ENCODE peak calls at places on chromosomes 7 and 10, in ten cellular contexts. X, Q, U, N, L, S, P, A, K and O are unnamed samples.
A peak's percentile ranks its signal among the peaks of the same experiment; 100 is the strongest.

GRCh38 chr10:116597543-116597942 is 6.8 kb downstream of the PNLIPRP1 start:
- DNase-seq in K (no peak), X (no peak), U (no peak), N (no peak), L (no peak), P (no peak), A (no peak), Q (no peak), S (no peak), O (no peak)

GRCh38 chr10:17795807-17796596 is 13.1 kb upstream of the MRC1 start:
- DNase-seq in N (no peak), X (no peak), K (no peak), Q (no peak), A (no peak), L (no peak), S (no peak), U (no peak), P (no peak), O (no peak)

GRCh38 chr10:13715091-13715490 is 128.3 kb downstream of the PRPF18 start:
- DNase-seq in S (no peak), P (no peak), K (no peak), Q (no peak), X (no peak), L (no peak), N (no peak), A (no peak), U (no peak), O (no peak)

GRCh38 chr10:35638116-35638515 is 4.0 kb downstream of the FZD8 start:
- DNase-seq in L (no peak), U (no peak), K (no peak), N (no peak), P (no peak), A (no peak), X (no peak), Q (no peak), S (no peak), O (no peak)

GRCh38 chr7:129188372-129188891 is at the start of gene SMO:
- DNase-seq in Q (peak; percentile 36), S (no peak), K (no peak), P (peak; percentile 37), U (no peak), N (peak; percentile 74), L (peak; percentile 74), X (no peak), A (no peak), O (peak; percentile 79)

GRCh38 chr7:4769753-4770152 is 5.7 kb upstream of the AP5Z1 start:
- DNase-seq in Q (no peak), X (no peak), U (no peak), L (no peak), N (no peak), A (no peak), K (no peak), P (peak; percentile 39), S (no peak), O (no peak)

GRCh38 chr7:151251926-151252835 is 3.7 kb upstream of the SMARCD3 start:
- DNase-seq in Q (peak; percentile 74), P (peak; percentile 70), S (no peak), A (peak; percentile 49), X (no peak), K (no peak), N (no peak), U (no peak), L (peak; percentile 85), O (no peak)

GRCh38 chr7:16839646-16840045 is 34.8 kb upstream of the AGR2 start:
- DNase-seq in L (no peak), Q (no peak), U (no peak), K (no peak), A (no peak), N (no peak), P (no peak), S (no peak), X (no peak), O (no peak)

GRCh38 chr10:20768849-20769248 is 128.3 kb downstream of the NEBL start:
- DNase-seq in P (no peak), N (no peak), X (no peak), L (no peak), K (no peak), Q (no peak), A (no peak), U (no peak), S (no peak), O (no peak)
- TF ChIP-seq CTCF in P (no peak), N (peak; percentile 21), X (no peak), L (no peak), K (no peak), Q (peak; percentile 38), A (peak; percentile 20), U (peak; percentile 48), S (no peak), O (no peak)

GRCh38 chr7:116713500-116713899 is 41.5 kb downstream of the MET start:
- DNase-seq in Q (no peak), A (no peak), S (no peak), P (no peak), K (no peak), U (no peak), L (no peak), N (no peak), X (no peak), O (no peak)

GRCh38 chr7:116711790-116712189 is 39.8 kb downstream of the MET start:
- DNase-seq in P (no peak), S (no peak), A (no peak), Q (no peak), N (no peak), X (no peak), L (no peak), U (no peak), K (no peak), O (no peak)

GRCh38 chr7:116713918-116714317 is 41.9 kb downstream of the MET start:
- DNase-seq in L (no peak), X (no peak), A (no peak), N (no peak), S (no peak), P (no peak), U (no peak), K (peak; percentile 44), Q (no peak), O (no peak)

GRCh38 chr7:116717137-116717536 is 45.1 kb downstream of the MET start:
- DNase-seq in S (no peak), K (no peak), N (no peak), L (no peak), Q (no peak), U (no peak), X (no peak), P (no peak), A (no peak), O (no peak)

DNA sequence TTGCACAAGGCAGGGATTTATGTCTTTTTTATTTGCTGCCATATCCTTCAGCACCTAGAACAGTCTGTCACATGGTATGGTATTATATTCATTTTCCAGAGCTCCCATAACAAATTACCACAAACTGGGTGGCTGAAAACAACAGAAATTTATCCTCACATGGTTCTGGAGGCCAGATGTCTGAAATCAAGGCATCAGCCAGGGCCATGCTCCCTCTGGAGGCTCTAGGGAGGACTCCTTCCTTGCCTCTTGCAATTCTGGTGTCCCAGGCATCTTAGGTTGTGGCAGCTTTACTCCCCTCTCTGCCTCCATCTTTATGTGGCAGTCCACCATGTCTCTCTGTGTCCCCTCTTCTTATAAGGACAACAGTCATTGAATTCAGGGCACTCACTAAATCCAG is 43.1 kb downstream of the MET start:
- DNase-seq in U (no peak), A (no peak), S (no peak), Q (no peak), L (no peak), N (no peak), P (no peak), K (peak; percentile 75), X (no peak), O (no peak)
- TF ChIP-seq CTCF in U (peak; percentile 35), A (peak; percentile 29), S (no peak), Q (no peak), L (no peak), N (no peak), P (no peak), K (peak; percentile 64), X (no peak), O (no peak)

DNA sequence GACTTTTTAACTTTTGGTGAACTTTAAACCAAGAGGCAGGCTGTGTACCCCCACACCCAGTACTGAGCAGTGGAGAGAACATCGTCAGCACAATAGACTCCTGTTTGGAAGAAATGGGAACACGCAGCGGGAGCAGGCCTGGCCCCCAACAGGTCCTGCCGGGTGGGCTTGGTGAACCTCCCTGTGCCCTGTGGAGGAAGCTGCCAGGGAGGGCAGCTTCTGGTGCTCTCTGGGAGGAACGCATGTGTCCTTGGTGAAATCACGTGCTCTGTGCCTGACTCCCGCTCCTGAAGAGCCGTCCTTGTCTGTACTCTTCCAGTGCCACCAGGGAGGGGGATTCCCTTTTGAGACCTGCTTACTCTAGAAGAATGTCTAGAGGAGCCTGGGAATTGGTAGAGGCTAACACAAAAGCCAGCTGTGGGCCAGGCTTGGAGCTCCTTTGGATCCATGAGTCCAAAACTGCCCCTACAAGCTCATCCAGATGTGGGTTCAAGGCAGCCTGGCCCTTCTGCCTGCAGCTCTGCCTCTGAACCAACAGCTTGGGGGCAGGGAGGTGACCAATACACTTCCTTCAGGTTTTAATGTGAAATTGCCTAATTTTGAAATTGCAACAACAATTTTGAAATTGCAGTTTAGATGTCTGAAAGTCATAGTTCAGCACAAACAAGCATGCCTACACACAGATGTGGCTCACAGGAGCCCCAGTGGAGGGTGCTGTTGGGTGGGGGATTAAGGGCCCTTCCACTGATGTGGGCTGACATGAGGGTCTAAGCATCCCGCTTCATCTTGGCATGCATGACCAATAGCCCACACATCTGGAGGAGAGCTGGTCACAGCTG is 31.8 kb downstream of the CHAT start:
- DNase-seq in S (no peak), U (no peak), Q (no peak), K (no peak), A (no peak), P (peak; percentile 8), N (peak; percentile 53), X (no peak), L (peak; percentile 1), O (no peak)
- TF ChIP-seq CTCF in S (no peak), U (no peak), Q (no peak), K (no peak), A (no peak), P (no peak), N (no peak), X (no peak), L (no peak), O (no peak)

DNA sequence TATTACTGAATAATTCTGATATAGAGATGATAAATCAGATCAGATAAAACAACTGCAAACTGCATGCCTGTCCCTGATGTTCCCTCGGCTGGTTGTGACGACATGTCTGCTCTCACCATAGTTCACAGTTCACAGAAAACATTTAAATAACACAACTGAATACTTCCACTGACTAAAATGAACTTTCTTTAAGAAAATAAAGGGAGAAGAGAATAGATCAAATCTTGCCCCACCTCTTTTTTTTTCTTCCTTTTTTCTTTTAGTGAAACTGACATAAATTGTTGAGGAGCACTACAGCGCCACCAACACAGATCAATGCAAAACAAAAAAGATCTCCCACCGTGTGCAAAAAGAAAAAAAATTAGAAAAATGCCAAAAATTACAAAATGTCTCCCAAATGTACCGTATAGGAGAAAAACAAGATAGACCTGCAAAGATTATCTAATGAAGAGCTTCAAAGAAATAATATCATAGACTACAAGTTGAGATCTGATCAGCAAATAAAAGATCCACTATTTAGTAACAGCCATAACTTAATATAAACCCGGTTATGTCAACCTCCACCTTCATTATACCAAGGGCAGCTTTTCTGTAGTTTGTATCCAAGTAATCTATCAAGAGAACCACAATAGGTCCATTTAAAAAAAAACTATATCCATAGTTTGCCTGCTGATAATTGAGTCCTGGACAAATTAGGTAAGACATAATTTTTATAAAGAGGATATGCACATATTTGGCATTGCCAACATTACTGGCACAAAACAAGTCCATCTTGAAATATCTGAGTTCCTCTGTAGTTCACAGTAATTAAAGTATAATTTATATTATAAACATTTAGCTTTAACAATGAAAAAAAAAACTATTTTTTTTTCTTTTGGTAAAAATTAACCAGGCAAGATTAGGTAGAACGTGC is 30.8 kb upstream of the EPC1 start:
- DNase-seq in L (no peak), U (peak; percentile 30), A (no peak), P (no peak), Q (no peak), S (peak; percentile 46), N (no peak), X (peak; percentile 66), K (no peak), O (no peak)
- TF ChIP-seq CTCF in L (no peak), U (peak; percentile 52), A (peak; percentile 46), P (no peak), Q (peak; percentile 53), S (peak; percentile 57), N (no peak), X (peak; percentile 33), K (peak; percentile 26), O (peak; percentile 53)